ENCODE peak calls at places on chromosomes 1 and 21, in six cellular contexts. L is A549, C is mammary epithelial cell, D is K562, H is endothelial cell of umbilical vein, Q is hepatocyte. O is an unnamed sample.

GRCh38 chr1:26161408-26162219 is 2.7 kb downstream of the FAM110D start:
- DNase-seq in L (peak), C (peak), D (peak), H (peak), Q (peak), O (no peak)

GRCh38 chr1:76285578-76286135 is 211.1 kb downstream of the ST6GALNAC3 start:
- DNase-seq in L (no peak), C (no peak), D (no peak), H (no peak), Q (no peak), O (no peak)

GRCh38 chr1:940121-941026 is 16.7 kb downstream of the SAMD11 start:
- DNase-seq in L (peak), C (no peak), D (peak), H (peak), Q (peak), O (no peak)

GRCh38 chr1:52238887-52239707 is 97.2 kb downstream of the ZFYVE9 start:
- DNase-seq in L (no peak), C (no peak), D (no peak), H (no peak), Q (no peak), O (no peak)

GRCh38 chr1:77133731-77134358 is 85.4 kb downstream of the PIGK start:
- DNase-seq in L (no peak), C (no peak), D (no peak), H (no peak), Q (no peak), O (no peak)

GRCh38 chr1:62682531-62682930 is 5.7 kb downstream of the DOCK7 start:
- DNase-seq in L (no peak), C (peak), D (no peak), H (no peak), Q (no peak), O (no peak)

GRCh38 chr1:201656670-201657032 is 117.7 kb downstream of the NAV1 start:
- DNase-seq in L (no peak), C (no peak), D (no peak), H (no peak), Q (peak), O (no peak)

GRCh38 chr1:150622219-150622975 is 7.0 kb downstream of the ENSA start:
- DNase-seq in L (no peak), C (no peak), D (peak), H (peak), Q (no peak), O (no peak)

GRCh38 chr1:70767377-70767776 is 280.2 kb downstream of the PTGER3 start:
- DNase-seq in L (no peak), C (no peak), D (no peak), H (no peak), Q (no peak), O (no peak)

GRCh38 chr1:47478090-47478489 is 40.2 kb downstream of the FOXD2 start:
- DNase-seq in L (peak), C (no peak), D (no peak), H (no peak), Q (peak), O (no peak)

GRCh38 chr1:55002686-55003085 is 4.0 kb downstream of the BSND start:
- DNase-seq in L (no peak), C (no peak), D (no peak), H (no peak), Q (no peak), O (no peak)

GRCh38 chr1:203408485-203409229 is 57.7 kb upstream of the FMOD start:
- DNase-seq in L (peak), C (peak), D (peak), H (peak), Q (peak), O (no peak)

GRCh38 chr1:116533425-116533820 is 37.4 kb downstream of the CD58 start:
- DNase-seq in L (no peak), C (no peak), D (no peak), H (no peak), Q (no peak), O (no peak)

GRCh38 chr1:231240883-231241735 is at the start of gene GNPAT:
- DNase-seq in L (peak), C (peak), D (peak), H (peak), Q (peak), O (peak)

GRCh38 chr1:240226102-240226501 is 134.4 kb downstream of the FMN2 start:
- DNase-seq in L (no peak), C (no peak), D (no peak), H (no peak), Q (no peak), O (no peak)

GRCh38 chr1:200542162-200542561 is 78.4 kb downstream of the KIF14 start:
- DNase-seq in L (no peak), C (no peak), D (no peak), H (no peak), Q (no peak), O (no peak)

GRCh38 chr1:201732351-201732750 is 96.6 kb upstream of the IPO9 start:
- DNase-seq in L (no peak), C (no peak), D (no peak), H (no peak), Q (no peak), O (no peak)

GRCh38 chr1:62437273-62437945 is 560 bp downstream of the USP1 start:
- DNase-seq in L (no peak), C (no peak), D (no peak), H (no peak), Q (peak), O (no peak)

GRCh38 chr1:179853102-179853501 is 24.5 kb downstream of the TOR1AIP2 start:
- DNase-seq in L (no peak), C (no peak), D (no peak), H (no peak), Q (no peak), O (no peak)

GRCh38 chr1:176619261-176619660 is 156.3 kb downstream of the PAPPA2 start:
- DNase-seq in L (no peak), C (no peak), D (no peak), H (no peak), Q (no peak), O (no peak)

GRCh38 chr21:15199414-15199813 is 134.6 kb upstream of the NRIP1 start:
- DNase-seq in L (no peak), C (no peak), D (peak), H (no peak), Q (no peak), O (no peak)

GRCh38 chr1:188365874-188366273 is 1537.1 kb downstream of the PLA2G4A start:
- DNase-seq in L (no peak), C (no peak), D (no peak), H (no peak), Q (no peak), O (no peak)

GRCh38 chr1:234938924-234939323 is 189.7 kb downstream of the TOMM20 start:
- DNase-seq in L (no peak), C (no peak), D (no peak), H (no peak), Q (no peak), O (no peak)

GRCh38 chr1:25799758-25800537 is at the start of gene SELENON:
- DNase-seq in L (no peak), C (no peak), D (peak), H (peak), Q (peak), O (no peak)

GRCh38 chr1:40663324-40664166 is 1.9 kb downstream of the RIMS3 start:
- DNase-seq in L (no peak), C (no peak), D (no peak), H (no peak), Q (no peak), O (no peak)

GRCh38 chr1:112866151-112866550 is 89.8 kb downstream of the SLC16A1 start:
- DNase-seq in L (peak), C (peak), D (no peak), H (peak), Q (peak), O (no peak)

GRCh38 chr1:29703596-29703995 is 467.3 kb downstream of the PTPRU start:
- DNase-seq in L (peak), C (peak), D (peak), H (peak), Q (peak), O (no peak)

GRCh38 chr1:246597340-246597739 is 31.1 kb downstream of the CNST start:
- DNase-seq in L (peak), C (peak), D (no peak), H (peak), Q (peak), O (no peak)

GRCh38 chr1:164720329-164721036 is 161.5 kb downstream of the PBX1 start:
- DNase-seq in L (no peak), C (no peak), D (peak), H (no peak), Q (no peak), O (no peak)

GRCh38 chr1:117373932-117374331 is 6.7 kb downstream of the MAN1A2 start:
- DNase-seq in L (no peak), C (no peak), D (no peak), H (no peak), Q (no peak), O (no peak)

GRCh38 chr1:231693361-231694080 is 66.9 kb downstream of the DISC1 start:
- DNase-seq in L (no peak), C (no peak), D (no peak), H (no peak), Q (no peak), O (no peak)

GRCh38 chr1:201763439-201764140 is 65.4 kb upstream of the IPO9 start:
- DNase-seq in L (no peak), C (no peak), D (no peak), H (no peak), Q (no peak), O (no peak)

GRCh38 chr1:13830616-13831280 is 130.8 kb downstream of the PRDM2 start:
- DNase-seq in L (no peak), C (no peak), D (no peak), H (no peak), Q (no peak), O (no peak)

GRCh38 chr1:26483980-26484379 is 11.7 kb downstream of the HMGN2 start:
- DNase-seq in L (no peak), C (no peak), D (no peak), H (no peak), Q (no peak), O (no peak)

GRCh38 chr1:1833456-1833855 is 55.2 kb upstream of the NADK start:
- DNase-seq in L (no peak), C (no peak), D (no peak), H (no peak), Q (no peak), O (no peak)

GRCh38 chr1:18645172-18646090 is 14.8 kb downstream of the PAX7 start:
- DNase-seq in L (no peak), C (no peak), D (no peak), H (no peak), Q (no peak), O (no peak)

GRCh38 chr1:24773618-24774017 is 28.4 kb downstream of the CLIC4 start:
- DNase-seq in L (no peak), C (no peak), D (no peak), H (no peak), Q (no peak), O (no peak)

GRCh38 chr21:23644768-23645167 is 1962.5 kb downstream of the MRPL39 start:
- DNase-seq in L (no peak), C (no peak), D (no peak), H (no peak), Q (no peak), O (no peak)

GRCh38 chr21:46187814-46188213 is 3.6 kb upstream of the SPATC1L start:
- DNase-seq in L (no peak), C (no peak), D (no peak), H (no peak), Q (no peak), O (no peak)

GRCh38 chr1:46061146-46061545 is 71.3 kb downstream of the PIK3R3 start:
- DNase-seq in L (no peak), C (no peak), D (no peak), H (no peak), Q (no peak), O (no peak)

GRCh38 chr1:46065405-46065804 is 67.0 kb downstream of the PIK3R3 start:
- DNase-seq in L (no peak), C (peak), D (peak), H (no peak), Q (peak), O (peak)

GRCh38 chr1:46058936-46059335 is 73.5 kb downstream of the PIK3R3 start:
- DNase-seq in L (no peak), C (no peak), D (no peak), H (no peak), Q (no peak), O (no peak)

GRCh38 chr1:46064708-46065107 is 67.7 kb downstream of the PIK3R3 start:
- DNase-seq in L (no peak), C (no peak), D (no peak), H (no peak), Q (no peak), O (no peak)

GRCh38 chr1:46062651-46063319 is 69.6 kb downstream of the PIK3R3 start:
- DNase-seq in L (no peak), C (no peak), D (no peak), H (no peak), Q (peak), O (no peak)
- H3K4me2 ChIP-seq in L (peak), C (no peak), D (peak), H (no peak), Q (peak), O (peak)

GRCh38 chr1:167493372-167493771 is 25.0 kb downstream of the CD247 start:
- DNase-seq in L (no peak), C (no peak), D (no peak), H (no peak), Q (no peak), O (no peak)

GRCh38 chr1:167491586-167492408 is 26.5 kb downstream of the CD247 start:
- DNase-seq in L (peak), C (no peak), D (peak), H (no peak), Q (no peak), O (no peak)

GRCh38 chr1:167490765-167491164 is 27.6 kb downstream of the CD247 start:
- DNase-seq in L (no peak), C (no peak), D (no peak), H (no peak), Q (no peak), O (no peak)

GRCh38 chr1:167489581-167490340 is 28.6 kb downstream of the CD247 start:
- DNase-seq in L (no peak), C (no peak), D (no peak), H (no peak), Q (no peak), O (no peak)

GRCh38 chr1:167492509-167492910 is 25.8 kb downstream of the CD247 start:
- DNase-seq in L (no peak), C (no peak), D (no peak), H (no peak), Q (no peak), O (no peak)
- H3K4me2 ChIP-seq in L (no peak), C (no peak), D (peak), H (no peak), Q (no peak), O (no peak)

DNA sequence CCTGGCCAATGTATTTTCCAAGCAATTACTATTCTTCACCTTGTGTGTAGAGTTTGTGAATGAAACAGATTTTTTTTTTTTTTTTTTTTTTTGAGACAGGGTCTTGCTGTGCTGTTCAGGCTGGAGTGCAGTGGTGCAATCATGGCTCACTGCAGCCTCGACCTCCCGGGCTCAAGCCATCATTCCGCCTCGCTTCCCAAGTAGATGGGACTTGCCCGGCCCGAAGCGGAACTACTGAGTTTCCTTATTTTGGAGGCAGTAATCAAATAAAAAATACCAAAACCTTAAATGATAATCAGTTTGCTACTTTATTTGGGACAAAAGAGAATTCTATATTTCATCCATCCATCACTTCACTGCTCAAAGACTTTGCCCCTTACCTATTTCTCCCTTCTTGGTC is 704 bp upstream of the BTBD8 start:
- DNase-seq in L (no peak), C (no peak), D (no peak), H (no peak), Q (no peak), O (no peak)
- H3K4me2 ChIP-seq in L (peak), C (peak), D (peak), H (peak), Q (peak), O (peak)

GRCh38 chr1:107390076-107390420 is 249.2 kb downstream of the NTNG1 start:
- DNase-seq in L (no peak), C (no peak), D (no peak), H (no peak), Q (no peak), O (no peak)
- H3K4me2 ChIP-seq in L (no peak), C (no peak), D (no peak), H (no peak), Q (no peak), O (no peak)

O was measured in HCT116.